ENCODE peak calls at places on chromosomes 3 and 15, in seven cellular contexts. Q is bronchial epithelial cell, P is AG10803, B is choroid plexus epithelial cell, O is HFF-Myc, U is GM12878, E is cardiac muscle cell. L is an unnamed sample.

GRCh38 chr3:129304141-129304540 is 25.5 kb downstream of the HMCES start:
- DNase-seq in O (no peak), B (peak), E (peak), U (no peak), Q (no peak), P (no peak), L (no peak)

GRCh38 chr3:45567730-45568172 is 26.8 kb upstream of the LIMD1 start:
- DNase-seq in Q (no peak), O (no peak), U (peak), E (no peak), P (no peak), B (no peak), L (peak)

GRCh38 chr3:127551178-127551577 is 39.4 kb downstream of the TPRA1 start:
- DNase-seq in P (no peak), Q (no peak), B (no peak), U (no peak), O (no peak), E (no peak), L (no peak)

GRCh38 chr15:44029003-44029402 is 166.1 kb downstream of the FRMD5 start:
- DNase-seq in P (peak), O (no peak), E (peak), Q (no peak), U (no peak), B (no peak), L (no peak)

GRCh38 chr15:45165536-45165935 is 22.2 kb downstream of the SHF start:
- DNase-seq in Q (no peak), P (no peak), B (no peak), E (no peak), O (no peak), U (no peak), L (no peak)

GRCh38 chr3:12484198-12484982 is at the start of gene TSEN2:
- DNase-seq in U (peak), Q (peak), O (peak), E (peak), B (peak), P (peak), L (peak)

GRCh38 chr3:126442099-126442848 is 33.4 kb downstream of the ZXDC start:
- DNase-seq in U (no peak), O (no peak), E (no peak), B (no peak), P (no peak), Q (no peak), L (no peak)

GRCh38 chr3:126352476-126353454 is 4.4 kb downstream of the KLF15 start:
- DNase-seq in O (no peak), B (peak), E (no peak), U (no peak), P (no peak), Q (no peak), L (no peak)

GRCh38 chr15:57680021-57680420 is 26.5 kb upstream of the POLR2M start:
- DNase-seq in P (peak), B (peak), U (no peak), Q (peak), O (no peak), E (no peak), L (no peak)

GRCh38 chr3:123758081-123758564 is 126.0 kb downstream of the MYLK start:
- DNase-seq in Q (peak), E (no peak), B (peak), P (peak), U (no peak), O (no peak), L (no peak)

GRCh38 chr15:86483936-86484335 is 404.3 kb downstream of the AGBL1 start:
- DNase-seq in Q (no peak), O (no peak), B (no peak), P (no peak), U (no peak), E (peak), L (no peak)

GRCh38 chr3:42118762-42119361 is 27.7 kb downstream of the TRAK1 start:
- DNase-seq in O (no peak), U (peak), B (peak), Q (peak), P (no peak), E (peak), L (no peak)

GRCh38 chr3:39202094-39202493 is 9.7 kb upstream of the XIRP1 start:
- DNase-seq in E (peak), O (no peak), B (peak), P (no peak), U (no peak), Q (no peak), L (no peak)

GRCh38 chr3:144128117-144128892 is 156.7 kb downstream of the DIPK2A start:
- DNase-seq in P (no peak), Q (peak), U (peak), E (no peak), B (peak), O (no peak), L (peak)

GRCh38 chr15:70698412-70698811 is 64.9 kb downstream of the UACA start:
- DNase-seq in O (no peak), P (no peak), Q (no peak), B (no peak), E (no peak), U (no peak), L (no peak)
- H3K4me3 ChIP-seq in O (no peak), P (no peak), Q (no peak), B (no peak), E (no peak), U (no peak), L (no peak)

GRCh38 chr3:51719413-51720025 is 12.7 kb downstream of the GRM2 start:
- DNase-seq in O (no peak), P (no peak), B (no peak), Q (no peak), E (no peak), U (no peak), L (no peak)
- TF ChIP-seq CTCF in O (no peak), P (no peak), B (peak), Q (no peak), E (no peak), U (peak), L (peak)

DNA sequence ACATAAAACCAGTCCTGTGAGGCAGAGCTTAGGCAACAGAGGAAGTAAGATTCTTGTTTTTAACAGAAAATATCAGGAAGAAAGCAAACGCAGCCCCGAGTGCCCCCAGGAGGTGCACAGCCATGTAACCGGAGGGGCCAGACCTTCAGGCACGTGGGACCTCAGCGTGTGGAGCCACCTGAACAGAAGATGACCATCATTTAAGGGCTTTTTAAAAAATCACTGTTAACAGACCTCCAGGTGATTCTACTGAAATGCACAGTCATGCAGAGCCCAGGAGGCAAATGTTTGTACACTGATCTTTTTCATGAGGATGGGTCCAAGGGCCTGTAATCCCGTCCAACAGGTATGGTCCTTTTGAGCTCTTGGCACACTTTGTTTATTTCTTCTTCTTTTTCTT is 38.8 kb downstream of the SPG21 start:
- DNase-seq in B (no peak), Q (no peak), U (no peak), P (no peak), E (no peak), O (no peak), L (no peak)
- H3K4me3 ChIP-seq in B (no peak), Q (no peak), U (no peak), P (no peak), E (no peak), O (no peak), L (no peak)

DNA sequence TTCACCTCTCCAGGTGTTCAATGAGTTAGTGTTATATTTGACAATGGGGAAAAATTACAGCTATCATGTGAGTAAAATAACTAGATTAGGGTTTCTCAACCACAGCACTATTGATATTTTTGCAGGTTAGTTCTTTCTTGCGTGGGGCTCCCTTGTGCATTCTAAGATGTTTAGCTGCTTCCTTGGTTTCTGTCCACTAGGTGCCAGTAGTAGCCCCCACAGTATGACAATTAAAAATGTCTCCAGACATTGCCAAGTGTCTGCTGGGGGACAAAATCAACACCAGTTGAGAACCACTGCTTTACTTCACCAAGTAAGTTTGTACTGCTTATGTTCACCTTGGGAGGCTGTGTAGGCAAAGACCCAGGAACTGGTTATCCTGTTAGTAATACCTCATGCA is 618.7 kb downstream of the EDEM1 start:
- DNase-seq in O (no peak), Q (no peak), P (no peak), E (peak), U (no peak), B (no peak), L (no peak)
- TF ChIP-seq CTCF in O (no peak), Q (no peak), P (no peak), E (no peak), U (peak), B (no peak), L (peak)

DNA sequence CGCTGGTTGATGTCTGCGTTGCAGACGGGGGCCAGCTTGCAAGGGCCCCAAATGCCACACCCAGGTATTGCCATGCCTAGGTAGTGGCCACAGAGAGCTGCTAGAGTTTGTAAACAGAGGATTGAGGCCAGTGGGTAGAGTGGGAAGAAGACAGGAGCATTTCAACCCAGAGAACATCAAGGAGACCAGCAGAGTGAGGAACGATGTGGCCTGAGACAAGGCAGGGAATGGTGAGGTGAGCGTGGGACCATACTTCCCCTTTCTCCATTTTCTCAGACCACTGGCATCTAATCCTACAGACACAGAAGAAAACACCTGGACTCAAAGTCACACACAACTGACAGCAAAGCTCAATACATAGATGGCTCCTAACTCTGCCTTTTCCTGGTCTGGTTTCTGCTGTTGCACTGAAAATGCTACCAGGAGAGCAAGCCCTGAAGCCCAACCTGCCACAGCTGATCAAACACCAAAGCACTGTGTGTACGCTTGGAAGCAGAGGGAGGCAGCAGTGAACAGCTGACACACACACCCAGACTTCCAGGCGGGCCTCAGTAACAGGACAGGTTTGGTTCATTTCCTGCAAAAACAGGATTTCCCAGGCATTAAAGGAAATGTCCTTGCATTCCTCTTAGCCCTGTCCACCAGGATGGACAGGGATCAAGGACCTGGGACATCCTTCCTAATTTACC is 1.6 kb downstream of the FAM174B start:
- DNase-seq in B (peak), U (no peak), Q (no peak), E (peak), O (no peak), P (peak), L (no peak)
- H3K4me3 ChIP-seq in B (no peak), U (peak), Q (no peak), E (no peak), O (no peak), P (no peak), L (peak)

DNA sequence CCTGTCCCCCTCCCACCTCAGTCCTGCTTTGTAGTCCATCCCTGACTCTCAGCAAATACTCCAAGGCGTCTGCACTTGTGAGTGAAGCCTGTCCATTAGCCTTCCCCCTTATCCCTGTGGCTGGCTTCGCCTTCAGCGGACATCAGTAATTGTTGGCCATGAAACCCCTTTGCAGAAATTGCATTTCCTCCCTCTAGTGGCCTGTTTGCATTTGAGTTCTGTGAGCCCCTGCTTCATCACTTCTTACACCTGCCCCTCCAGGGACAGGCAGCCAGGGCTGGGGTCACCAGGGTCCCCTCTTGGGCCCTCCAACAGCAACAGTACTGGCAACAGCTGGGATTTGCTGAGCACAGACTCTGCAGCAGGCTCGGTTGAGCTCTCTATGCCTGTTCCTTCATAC is 9.0 kb upstream of the LRRK1 start:
- DNase-seq in U (no peak), Q (no peak), O (no peak), E (no peak), P (no peak), B (no peak), L (no peak)
- TF ChIP-seq CTCF in U (peak), Q (no peak), O (peak), E (peak), P (peak), B (peak), L (peak)

GRCh38 chr3:155106059-155106458 is 25.9 kb downstream of the MME start:
- DNase-seq in U (no peak), P (peak), O (no peak), B (no peak), Q (no peak), E (no peak), L (no peak)

GRCh38 chr3:155111971-155112370 is 31.9 kb downstream of the MME start:
- DNase-seq in Q (no peak), B (no peak), U (no peak), P (no peak), O (no peak), E (no peak), L (no peak)

GRCh38 chr3:155112661-155113389 is 32.7 kb downstream of the MME start:
- DNase-seq in O (no peak), B (no peak), U (no peak), P (no peak), E (no peak), Q (peak), L (no peak)

GRCh38 chr3:155110021-155110420 is 29.9 kb downstream of the MME start:
- DNase-seq in U (no peak), P (no peak), E (no peak), B (no peak), O (no peak), Q (no peak), L (no peak)

GRCh38 chr3:155110996-155111901 is 31.1 kb downstream of the MME start:
- DNase-seq in P (no peak), Q (no peak), E (no peak), O (no peak), B (no peak), U (no peak), L (no peak)
- H3K4me3 ChIP-seq in P (no peak), Q (no peak), E (no peak), O (no peak), B (no peak), U (no peak), L (no peak)

GRCh38 chr3:182364723-182365650 is 428.3 kb upstream of the ATP11B start:
- DNase-seq in U (no peak), E (no peak), P (peak), B (no peak), Q (peak), O (no peak), L (no peak)
- TF ChIP-seq CTCF in U (no peak), E (no peak), P (no peak), B (no peak), Q (no peak), O (no peak), L (no peak)

L was measured in GM12864.